ENCODE peak calls at places on chromosomes 11 and 22, in four cellular contexts. R is cardiac muscle cell, O is progenitor cell of endocrine pancreas, J is osteoblast. M is an unnamed sample.
A peak's percentile ranks its signal among the peaks of the same experiment; 100 is the strongest.

GRCh38 chr11:8382436-8383053 is 118.9 kb upstream of the LMO1 start:
- DNase-seq in R (no peak), O (no peak), J (peak; percentile 95), M (no peak)

GRCh38 chr11:134657631-134658030 is 245.6 kb upstream of the B3GAT1 start:
- DNase-seq in R (no peak), O (no peak), J (peak; percentile 53), M (no peak)

GRCh38 chr11:32886180-32886579 is 6.4 kb upstream of the QSER1 start:
- DNase-seq in R (no peak), O (no peak), J (no peak), M (no peak)

GRCh38 chr11:126476977-126477376 is 121.5 kb downstream of the ST3GAL4 start:
- DNase-seq in R (no peak), O (no peak), J (no peak), M (no peak)

GRCh38 chr11:112965601-112966125 is 4.4 kb downstream of the NCAM1 start:
- DNase-seq in R (peak; percentile 21), O (no peak), J (no peak), M (no peak)

GRCh38 chr11:19252394-19253148 is 11.8 kb upstream of the E2F8 start:
- DNase-seq in R (no peak), O (no peak), J (no peak), M (no peak)

GRCh38 chr11:129324533-129325175 is 51.0 kb upstream of the BARX2 start:
- DNase-seq in R (no peak), O (no peak), J (peak; percentile 80), M (no peak)

GRCh38 chr11:6057452-6057851 is 26.9 kb upstream of the OR56A1 start:
- DNase-seq in R (no peak), O (no peak), J (no peak), M (no peak)

GRCh38 chr22:42172385-42173172 is 42.0 kb upstream of the CYP2D6 start:
- DNase-seq in R (no peak), O (no peak), J (no peak), M (no peak)

GRCh38 chr22:23824476-23825245 is 14.1 kb downstream of the DERL3 start:
- DNase-seq in R (no peak), O (no peak), J (no peak), M (no peak)

GRCh38 chr11:17796154-17796553 is 61.6 kb downstream of the KCNC1 start:
- DNase-seq in R (no peak), O (no peak), J (no peak), M (no peak)

GRCh38 chr22:22609271-22609670 is 35.1 kb upstream of the GGTLC2 start:
- DNase-seq in R (no peak), O (no peak), J (no peak), M (peak; percentile 14)

GRCh38 chr22:26669060-26669481 is 11.7 kb downstream of the MIAT start:
- DNase-seq in R (peak; percentile 50), O (no peak), J (peak; percentile 92), M (peak; percentile 45)
- TF ChIP-seq CTCF in R (no peak), O (peak; percentile 53), J (peak; percentile 53), M (peak; percentile 46)

DNA sequence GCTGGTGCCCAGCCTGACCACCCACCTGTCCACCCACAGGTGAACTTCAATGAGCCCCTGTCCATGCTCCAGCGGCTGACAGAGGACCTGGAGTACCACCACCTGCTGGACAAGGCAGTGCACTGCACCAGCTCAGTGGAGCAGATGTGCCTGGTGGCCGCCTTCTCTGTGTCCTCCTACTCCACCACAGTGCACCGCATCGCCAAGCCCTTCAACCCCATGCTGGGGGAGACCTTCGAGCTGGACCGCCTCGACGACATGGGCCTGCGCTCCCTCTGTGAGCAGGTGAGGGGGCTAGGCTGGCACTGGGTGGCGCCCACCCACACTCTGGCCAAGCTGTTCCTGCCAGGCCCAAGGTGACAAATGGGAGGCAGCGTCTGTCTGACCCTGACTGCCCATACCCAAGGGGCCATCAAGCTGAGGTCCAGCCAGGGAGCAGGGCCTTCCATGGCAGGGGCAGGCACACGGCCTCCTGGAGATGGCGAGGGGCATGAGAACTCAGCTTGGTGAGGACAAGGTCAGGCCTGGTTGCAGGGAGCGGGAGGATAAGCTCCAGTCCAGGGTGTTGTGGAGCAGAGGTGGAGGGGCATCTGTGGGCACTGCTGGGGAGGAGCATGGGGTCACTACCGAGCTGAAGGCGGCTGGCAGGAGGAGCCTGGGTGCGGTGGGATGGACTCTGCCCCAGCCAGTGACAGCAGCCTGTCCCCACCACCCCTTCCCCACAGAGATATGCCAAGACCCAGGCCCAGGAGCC is 77.7 kb downstream of the MORC2 start:
- DNase-seq in R (peak; percentile 51), O (peak; percentile 51), J (peak; percentile 94), M (peak; percentile 58)
- TF ChIP-seq CTCF in R (peak; percentile 77), O (peak; percentile 82), J (peak; percentile 78), M (peak; percentile 70)

GRCh38 chr11:114317738-114318137 is 21.5 kb downstream of the NNMT start:
- DNase-seq in R (peak; percentile 46), O (no peak), J (peak; percentile 19), M (peak; percentile 37)
- TF ChIP-seq CTCF in R (peak; percentile 62), O (peak; percentile 55), J (peak; percentile 55), M (peak; percentile 39)

GRCh38 chr11:117466966-117467365 is 139.3 kb downstream of the CEP164 start:
- DNase-seq in R (no peak), O (no peak), J (peak; percentile 13), M (no peak)

GRCh38 chr11:117470576-117470975 is 142.9 kb downstream of the CEP164 start:
- DNase-seq in R (no peak), O (no peak), J (peak; percentile 55), M (no peak)

GRCh38 chr11:117471776-117472175 is 144.1 kb downstream of the CEP164 start:
- DNase-seq in R (no peak), O (no peak), J (no peak), M (no peak)

GRCh38 chr11:117465236-117465997 is 137.8 kb downstream of the CEP164 start:
- DNase-seq in R (no peak), O (no peak), J (peak; percentile 49), M (no peak)

DNA sequence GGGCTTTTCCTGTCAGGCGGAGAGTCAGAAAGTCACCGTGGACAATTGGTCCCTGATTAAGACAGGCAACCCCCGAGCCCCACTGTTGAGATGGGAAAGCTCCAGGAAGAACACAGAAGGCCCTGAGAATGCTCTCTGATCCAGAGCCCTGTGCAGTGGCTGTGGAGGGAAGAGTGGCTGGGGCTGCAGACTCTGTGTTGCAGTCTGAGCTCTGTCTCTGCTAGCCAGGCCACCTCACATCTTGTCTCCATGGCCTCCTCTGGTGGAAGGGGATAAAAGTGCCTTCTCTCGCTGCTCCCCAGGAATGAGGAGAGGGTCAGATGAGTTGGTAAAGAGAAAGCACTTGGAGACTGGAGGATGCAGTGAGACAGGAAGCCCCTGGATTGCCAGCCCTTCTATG is 141.2 kb downstream of the CEP164 start:
- DNase-seq in R (no peak), O (no peak), J (peak; percentile 61), M (no peak)
- TF ChIP-seq CTCF in R (no peak), O (no peak), J (no peak), M (no peak)

DNA sequence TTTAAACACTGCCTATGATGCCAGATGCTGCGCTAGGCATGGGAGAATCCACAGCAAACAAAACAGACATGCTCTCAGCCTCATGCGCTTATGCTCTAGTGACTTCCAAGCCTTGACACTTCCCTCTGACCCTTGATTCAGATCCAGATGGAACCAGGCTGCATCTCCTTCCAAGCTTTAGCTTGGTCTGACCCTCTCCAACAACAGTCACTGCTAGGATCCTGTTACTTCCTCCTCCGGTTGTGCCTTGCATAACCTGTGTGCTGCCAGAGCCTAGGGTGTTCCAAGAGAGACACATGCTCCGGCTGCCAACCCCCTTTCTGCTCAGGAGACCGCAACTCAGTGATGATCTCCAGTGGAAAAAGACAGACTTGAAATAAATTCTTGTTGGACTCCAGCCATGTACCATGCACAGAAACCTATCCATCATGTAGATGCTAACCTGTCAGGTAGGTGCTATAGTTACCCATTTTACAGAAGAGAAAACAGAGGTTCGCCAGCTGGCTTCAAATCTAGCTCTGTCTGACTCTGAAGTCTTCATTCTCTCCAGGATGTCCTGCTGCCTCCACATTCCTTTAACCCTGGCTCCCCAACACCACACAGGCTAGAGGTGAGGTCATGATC is 136.3 kb upstream of the TEAD1 start:
- DNase-seq in R (no peak), O (no peak), J (no peak), M (no peak)
- TF ChIP-seq CTCF in R (no peak), O (no peak), J (no peak), M (no peak)

GRCh38 chr11:47259178-47259977 is 1.6 kb downstream of the NR1H3 start:
- DNase-seq in R (peak; percentile 71), O (no peak), J (peak; percentile 92), M (peak; percentile 42)
- TF ChIP-seq CTCF in R (peak; percentile 78), O (peak; percentile 57), J (peak; percentile 66), M (peak; percentile 46)

GRCh38 chr11:119680899-119681370 is 48.1 kb downstream of the NECTIN1 start:
- DNase-seq in R (no peak), O (no peak), J (no peak), M (no peak)

GRCh38 chr11:119678351-119678750 is 50.6 kb downstream of the NECTIN1 start:
- DNase-seq in R (no peak), O (no peak), J (no peak), M (no peak)

GRCh38 chr11:119683783-119684182 is 45.2 kb downstream of the NECTIN1 start:
- DNase-seq in R (no peak), O (no peak), J (no peak), M (no peak)

GRCh38 chr11:119684361-119685072 is 44.5 kb downstream of the NECTIN1 start:
- DNase-seq in R (no peak), O (no peak), J (peak; percentile 98), M (peak; percentile 54)

GRCh38 chr11:119681537-119681936 is 47.5 kb downstream of the NECTIN1 start:
- DNase-seq in R (no peak), O (no peak), J (no peak), M (no peak)
- TF ChIP-seq CTCF in R (peak; percentile 15), O (peak; percentile 33), J (peak; percentile 23), M (no peak)

M was measured in nephron progenitor cell.